ENCODE peak calls at places on chromosomes 11 and 22, in five cellular contexts. J is HCT116, I is uterus, Y is heart left ventricle, Q is suprapubic skin. T is an unnamed sample. For H3K4me1, the result is how much of the 10 kb centered on the place peaks cover.

GRCh38 chr22:32693102-32693501 is 108.4 kb upstream of the TIMP3 start:
- DNase-seq in J (no peak), I (no peak), Y (no peak), Q (no peak), T (no peak)

GRCh38 chr22:37804886-37805857 is 2.6 kb upstream of the GCAT start:
- DNase-seq in J (peak), I (peak), Y (peak), Q (peak), T (no peak)

GRCh38 chr11:9774591-9775392 is 110.9 kb downstream of the SWAP70 start:
- DNase-seq in J (no peak), I (no peak), Y (no peak), Q (no peak), T (no peak)

GRCh38 chr22:38859581-38860290 is 12.3 kb downstream of the CBX6 start:
- DNase-seq in J (no peak), I (no peak), Y (no peak), Q (no peak), T (no peak)

GRCh38 chr11:81420668-81421550 is 1312.8 kb downstream of the FAM181B start:
- DNase-seq in J (no peak), I (no peak), Y (no peak), Q (no peak), T (no peak)

GRCh38 chr11:123451183-123451907 is 21.3 kb downstream of the GRAMD1B start:
- DNase-seq in J (no peak), I (no peak), Y (no peak), Q (no peak), T (no peak)

GRCh38 chr11:71372693-71373657 is 75.2 kb downstream of the DHCR7 start:
- DNase-seq in J (peak), I (no peak), Y (no peak), Q (no peak), T (no peak)

GRCh38 chr11:1377231-1377780 is 12.4 kb upstream of the BRSK2 start:
- DNase-seq in J (no peak), I (no peak), Y (peak), Q (no peak), T (no peak)

GRCh38 chr11:46079662-46080061 is 41.6 kb downstream of the PHF21A start:
- DNase-seq in J (no peak), I (no peak), Y (no peak), Q (no peak), T (no peak)

GRCh38 chr22:17243524-17243923 is 24.3 kb upstream of the ADA2 start:
- DNase-seq in J (no peak), I (no peak), Y (no peak), Q (no peak), T (no peak)

GRCh38 chr11:118663381-118663780 is 16.1 kb downstream of the TREH start:
- DNase-seq in J (no peak), I (no peak), Y (peak), Q (peak), T (no peak)

GRCh38 chr11:2803186-2804057 is 82.2 kb downstream of the CDKN1C start:
- DNase-seq in J (no peak), I (peak), Y (peak), Q (peak), T (no peak)

GRCh38 chr22:45968003-45968650 is 8.8 kb downstream of the WNT7B start:
- DNase-seq in J (no peak), I (no peak), Y (no peak), Q (no peak), T (no peak)

GRCh38 chr11:107999759-108000455 is 8.8 kb upstream of the CUL5 start:
- DNase-seq in J (peak), I (no peak), Y (no peak), Q (no peak), T (no peak)

GRCh38 chr22:22731374-22731676 is 86.9 kb downstream of the GGTLC2 start:
- DNase-seq in J (no peak), I (no peak), Y (no peak), Q (no peak), T (no peak)

GRCh38 chr11:64035581-64035980 is at the start of gene FLRT1:
- DNase-seq in J (no peak), I (no peak), Y (no peak), Q (no peak), T (no peak)

GRCh38 chr11:97361812-97362378 is 972.1 kb downstream of the JRKL start:
- DNase-seq in J (no peak), I (no peak), Y (no peak), Q (no peak), T (no peak)

GRCh38 chr22:49211176-49211575 is 616.5 kb downstream of the BRD1 start:
- DNase-seq in J (no peak), I (peak), Y (peak), Q (peak), T (no peak)

GRCh38 chr11:3781423-3781822 is 15.9 kb downstream of the NUP98 start:
- DNase-seq in J (no peak), I (no peak), Y (no peak), Q (no peak), T (no peak)

GRCh38 chr22:42151924-42152635 is 21.5 kb upstream of the CYP2D6 start:
- DNase-seq in J (no peak), I (no peak), Y (no peak), Q (no peak), T (no peak)

GRCh38 chr22:19359554-19360299 is 68.2 kb upstream of the CLTCL1 start:
- DNase-seq in J (no peak), I (no peak), Y (no peak), Q (no peak), T (no peak)

GRCh38 chr11:119306373-119306890 is 10.5 kb downstream of the MCAM start:
- DNase-seq in J (no peak), I (peak), Y (no peak), Q (no peak), T (no peak)

GRCh38 chr11:3119141-3119821 is 45.8 kb downstream of the OSBPL5 start:
- DNase-seq in J (no peak), I (peak), Y (peak), Q (peak), T (no peak)

GRCh38 chr11:23620617-23621016 is 760.3 kb upstream of the CCDC179 start:
- DNase-seq in J (no peak), I (no peak), Y (no peak), Q (no peak), T (no peak)

GRCh38 chr22:22182218-22182989 is 62.2 kb upstream of the VPREB1 start:
- DNase-seq in J (no peak), I (no peak), Y (no peak), Q (no peak), T (no peak)

GRCh38 chr11:29261831-29262230 is 755.0 kb downstream of the KCNA4 start:
- DNase-seq in J (no peak), I (no peak), Y (no peak), Q (no peak), T (no peak)

GRCh38 chr11:104148696-104149095 is 15.3 kb downstream of the PDGFD start:
- DNase-seq in J (no peak), I (no peak), Y (no peak), Q (no peak), T (no peak)

GRCh38 chr11:124749920-124750319 is 2.1 kb downstream of the VSIG2 start:
- DNase-seq in J (no peak), I (no peak), Y (no peak), Q (no peak), T (no peak)

GRCh38 chr22:46250783-46251125 is 661 bp upstream of the CDPF1 start:
- DNase-seq in J (no peak), I (no peak), Y (no peak), Q (no peak), T (no peak)

GRCh38 chr11:92225563-92226308 is 1.1 kb downstream of the FAT3 start:
- DNase-seq in J (no peak), I (no peak), Y (no peak), Q (no peak), T (no peak)

GRCh38 chr11:19577849-19578619 is 134.6 kb upstream of the NAV2 start:
- DNase-seq in J (no peak), I (peak), Y (no peak), Q (no peak), T (no peak)

GRCh38 chr11:104946907-104947306 is 21.5 kb downstream of the CASP4 start:
- DNase-seq in J (peak), I (no peak), Y (no peak), Q (no peak), T (no peak)

GRCh38 chr11:44885919-44886318 is 64.8 kb downstream of the TP53I11 start:
- DNase-seq in J (no peak), I (no peak), Y (no peak), Q (no peak), T (no peak)

GRCh38 chr11:56890584-56891305 is 98.0 kb upstream of the OR5AK2 start:
- DNase-seq in J (no peak), I (no peak), Y (no peak), Q (no peak), T (no peak)

GRCh38 chr11:95154514-95154913 is 64.9 kb downstream of the ENDOD1 start:
- DNase-seq in J (peak), I (no peak), Y (no peak), Q (no peak), T (no peak)

GRCh38 chr22:27798526-27799333 is 2.8 kb downstream of the MN1 start:
- DNase-seq in J (no peak), I (no peak), Y (peak), Q (no peak), T (no peak)

GRCh38 chr11:95556342-95557151 is 233.0 kb downstream of the FAM76B start:
- DNase-seq in J (no peak), I (no peak), Y (no peak), Q (no peak), T (no peak)

DNA sequence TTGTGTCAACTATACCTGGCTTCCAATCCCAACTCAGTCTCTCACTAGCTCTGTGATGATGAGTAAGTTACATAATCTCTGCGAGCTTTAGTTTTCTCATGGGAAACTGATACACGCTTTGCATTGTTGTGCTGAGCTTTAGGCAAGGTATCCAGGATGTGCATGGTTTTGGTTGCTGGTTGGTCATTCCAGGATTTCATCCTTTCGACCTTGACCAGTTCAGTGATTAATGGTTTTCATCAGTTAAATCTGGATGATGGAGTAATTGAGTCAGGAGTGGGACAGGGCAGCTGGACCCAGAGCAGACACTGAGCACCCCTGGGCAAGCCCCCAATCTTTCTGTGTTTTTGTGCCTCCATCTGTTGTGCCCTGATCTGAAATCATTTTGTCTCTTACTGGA is 417.3 kb upstream of the CADM1 start:
- DNase-seq in J (no peak), I (no peak), Y (no peak), Q (no peak), T (no peak)
- TF ChIP-seq POLR2A in J (no peak), I (no peak), Y (no peak), Q (no peak), T (no peak)

GRCh38 chr11:117096973-117097566 is 1.2 kb downstream of the SIK3 start:
- DNase-seq in J (no peak), I (no peak), Y (no peak), Q (no peak), T (no peak)

GRCh38 chr11:117095301-117096139 is 2.7 kb downstream of the SIK3 start:
- DNase-seq in J (no peak), I (no peak), Y (no peak), Q (no peak), T (no peak)

GRCh38 chr11:117094776-117095175 is 3.5 kb downstream of the SIK3 start:
- DNase-seq in J (no peak), I (no peak), Y (no peak), Q (no peak), T (no peak)

GRCh38 chr11:117097567-117098268 is 510 bp downstream of the SIK3 start:
- DNase-seq in J (no peak), I (peak), Y (peak), Q (peak), T (no peak)

GRCh38 chr11:117096140-117096972 is 1.9 kb downstream of the SIK3 start:
- DNase-seq in J (no peak), I (no peak), Y (no peak), Q (peak), T (no peak)
- H3K4me1 ChIP-seq in J (under half), I (under half), Y (under half), Q (half or more), T (under half)

GRCh38 chr11:117229411-117229810 is 2.5 kb downstream of the PCSK7 start:
- DNase-seq in J (no peak), I (no peak), Y (no peak), Q (no peak), T (no peak)
- TF ChIP-seq POLR2A in J (no peak), I (no peak), Y (no peak), Q (no peak), T (no peak)

DNA sequence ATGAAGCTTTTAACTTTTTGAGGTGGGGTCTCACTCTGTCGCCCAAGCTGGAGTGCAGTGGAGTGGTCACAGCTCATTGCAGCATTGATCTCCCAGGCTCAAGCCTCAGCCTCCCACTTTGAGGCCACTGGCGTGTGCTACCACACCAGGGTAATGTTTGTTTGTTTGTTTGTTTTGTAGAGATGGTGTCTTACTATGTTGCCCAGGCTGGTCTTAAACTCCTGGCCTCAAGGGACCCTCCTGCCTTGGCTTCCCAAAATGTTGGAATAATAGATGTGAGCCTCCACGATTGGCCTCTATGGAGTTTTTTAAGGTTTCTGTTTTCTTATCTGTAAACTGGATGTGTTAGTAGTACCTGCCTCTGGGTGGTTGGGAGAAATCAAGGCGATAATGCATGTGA is 41.4 kb downstream of the MED15 start:
- DNase-seq in J (no peak), I (peak), Y (peak), Q (peak), T (no peak)
- H3K4me1 ChIP-seq in J (under half), I (under half), Y (half or more), Q (half or more), T (under half)